ENCODE peak calls at places on chromosomes 4 and X, in eight cellular contexts. G, O, Q, B, U, A, D and I are unnamed samples.

GRCh38 chrX:106726485-106727437 is at the start of gene RNF128:
- DNase-seq in G (no peak), O (peak), Q (peak), B (peak), U (peak), A (no peak), D (peak), I (peak)

GRCh38 chrX:57952320-57952678 is 42.0 kb upstream of the ZXDA start:
- DNase-seq in G (no peak), O (peak), Q (no peak), B (peak), U (no peak), A (peak), D (no peak), I (no peak)

GRCh38 chrX:23118890-23119527 is 119.2 kb downstream of the DDX53 start:
- DNase-seq in G (no peak), O (no peak), Q (no peak), B (no peak), U (no peak), A (no peak), D (no peak), I (no peak)

GRCh38 chrX:118627084-118627758 is 100.2 kb upstream of the IL13RA1 start:
- DNase-seq in G (no peak), O (no peak), Q (peak), B (no peak), U (no peak), A (no peak), D (no peak), I (no peak)

GRCh38 chrX:72021975-72022374 is 109.7 kb downstream of the RTL5 start:
- DNase-seq in G (no peak), O (no peak), Q (no peak), B (no peak), U (no peak), A (no peak), D (no peak), I (no peak)

GRCh38 chrX:10110984-10111363 is 45.8 kb upstream of the CLCN4 start:
- DNase-seq in G (no peak), O (no peak), Q (no peak), B (no peak), U (no peak), A (no peak), D (no peak), I (peak)

GRCh38 chr4:183618681-183619080 is 40.3 kb downstream of the RWDD4 start:
- DNase-seq in G (no peak), O (no peak), Q (no peak), B (no peak), U (no peak), A (no peak), D (no peak), I (peak)

GRCh38 chr4:89064848-89065247 is 7.9 kb upstream of the FAM13A start:
- DNase-seq in G (no peak), O (no peak), Q (no peak), B (no peak), U (no peak), A (no peak), D (no peak), I (no peak)

GRCh38 chrX:102712967-102713677 is 874 bp downstream of the GPRASP2 start:
- DNase-seq in G (no peak), O (no peak), Q (peak), B (peak), U (peak), A (peak), D (peak), I (peak)

GRCh38 chrX:15646031-15646430 is 18.6 kb downstream of the CLTRN start:
- DNase-seq in G (no peak), O (no peak), Q (no peak), B (no peak), U (no peak), A (no peak), D (no peak), I (no peak)

GRCh38 chrX:86137071-86137470 is 11.2 kb upstream of the DACH2 start:
- DNase-seq in G (no peak), O (no peak), Q (no peak), B (no peak), U (no peak), A (no peak), D (no peak), I (no peak)

GRCh38 chrX:105696870-105697269 is 125.5 kb upstream of the NRK start:
- DNase-seq in G (no peak), O (no peak), Q (no peak), B (no peak), U (no peak), A (no peak), D (no peak), I (no peak)

GRCh38 chr4:2424581-2424980 is 5.8 kb downstream of the CFAP99 start:
- DNase-seq in G (no peak), O (peak), Q (no peak), B (no peak), U (no peak), A (no peak), D (no peak), I (no peak)

GRCh38 chr4:175127314-175127713 is 209.2 kb downstream of the ADAM29 start:
- DNase-seq in G (no peak), O (no peak), Q (no peak), B (no peak), U (no peak), A (no peak), D (no peak), I (no peak)

GRCh38 chr4:161496-162284 is 37.4 kb downstream of the ZNF718 start:
- DNase-seq in G (no peak), O (no peak), Q (no peak), B (no peak), U (no peak), A (no peak), D (no peak), I (no peak)

GRCh38 chr4:123481034-123481433 is 84.4 kb downstream of the SPRY1 start:
- DNase-seq in G (no peak), O (no peak), Q (no peak), B (no peak), U (no peak), A (no peak), D (no peak), I (no peak)

GRCh38 chr4:139984459-139984858 is 169.5 kb downstream of the MAML3 start:
- DNase-seq in G (no peak), O (no peak), Q (no peak), B (no peak), U (no peak), A (no peak), D (no peak), I (no peak)

GRCh38 chrX:66766318-66766717 is 127.4 kb upstream of the EDA2R start:
- DNase-seq in G (no peak), O (no peak), Q (no peak), B (no peak), U (no peak), A (no peak), D (no peak), I (no peak)

GRCh38 chr4:6875431-6875831 is 34.2 kb upstream of the TBC1D14 start:
- DNase-seq in G (no peak), O (peak), Q (no peak), B (peak), U (no peak), A (no peak), D (peak), I (no peak)

GRCh38 chr4:145618210-145618911 is 824 bp upstream of the MMAA start:
- DNase-seq in G (no peak), O (peak), Q (no peak), B (no peak), U (peak), A (no peak), D (no peak), I (peak)

GRCh38 chr4:68167706-68168105 is 38.0 kb upstream of the TMPRSS11F start:
- DNase-seq in G (no peak), O (no peak), Q (no peak), B (no peak), U (no peak), A (no peak), D (no peak), I (no peak)

GRCh38 chr4:100742045-100742444 is 224.2 kb upstream of the EMCN start:
- DNase-seq in G (no peak), O (no peak), Q (peak), B (no peak), U (no peak), A (no peak), D (no peak), I (no peak)

GRCh38 chr4:182427530-182427929 is 184.3 kb downstream of the TENM3 start:
- DNase-seq in G (no peak), O (no peak), Q (no peak), B (no peak), U (no peak), A (no peak), D (no peak), I (no peak)

GRCh38 chr4:6516762-6517161 is 44.3 kb upstream of the PPP2R2C start:
- DNase-seq in G (no peak), O (no peak), Q (no peak), B (peak), U (no peak), A (no peak), D (no peak), I (no peak)

GRCh38 chr4:127783971-127784519 is 1.9 kb downstream of the HSPA4L start:
- DNase-seq in G (no peak), O (no peak), Q (no peak), B (no peak), U (no peak), A (no peak), D (no peak), I (no peak)

GRCh38 chrX:110032534-110033161 is 29.7 kb downstream of the TMEM164 start:
- DNase-seq in G (no peak), O (no peak), Q (no peak), B (no peak), U (no peak), A (no peak), D (no peak), I (no peak)

GRCh38 chr4:155570661-155571060 is 96.0 kb upstream of the GUCY1A1 start:
- DNase-seq in G (no peak), O (no peak), Q (no peak), B (no peak), U (no peak), A (no peak), D (no peak), I (no peak)

GRCh38 chrX:104913348-104913747 is 307.1 kb downstream of the TEX13A start:
- DNase-seq in G (no peak), O (no peak), Q (no peak), B (no peak), U (no peak), A (no peak), D (no peak), I (no peak)

GRCh38 chr4:61772116-61772515 is 572.0 kb downstream of the ADGRL3 start:
- DNase-seq in G (no peak), O (no peak), Q (no peak), B (no peak), U (no peak), A (no peak), D (no peak), I (no peak)

GRCh38 chr4:157314906-157315305 is 94.4 kb downstream of the GRIA2 start:
- DNase-seq in G (no peak), O (no peak), Q (no peak), B (no peak), U (no peak), A (no peak), D (no peak), I (no peak)

GRCh38 chr4:47862297-47862696 is 24.4 kb upstream of the CORIN start:
- DNase-seq in G (no peak), O (no peak), Q (no peak), B (no peak), U (no peak), A (no peak), D (no peak), I (no peak)
- H3K27ac ChIP-seq in G (no peak), O (no peak), Q (no peak), B (no peak), U (no peak), A (no peak), D (no peak), I (no peak)

DNA sequence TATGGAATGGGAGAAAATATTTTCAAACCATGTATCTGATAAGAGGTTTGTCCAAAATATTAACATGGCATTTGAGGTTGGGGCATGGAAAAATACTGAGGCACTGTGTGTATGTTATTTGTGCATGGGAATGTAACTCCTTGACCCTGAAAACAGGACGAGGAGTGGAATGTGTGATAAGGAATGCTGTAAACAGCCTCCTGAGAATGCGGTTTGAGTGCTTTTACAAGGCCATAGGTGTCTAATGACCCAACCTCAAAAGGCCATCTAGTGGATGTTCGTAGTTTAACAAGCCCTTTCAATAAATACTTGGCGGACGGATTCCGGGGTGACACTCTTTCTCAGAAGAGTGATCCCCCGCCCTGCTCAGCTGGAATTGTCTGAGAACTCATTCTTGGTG is 162.9 kb upstream of the USP9X start:
- DNase-seq in G (no peak), O (no peak), Q (no peak), B (no peak), U (no peak), A (no peak), D (no peak), I (no peak)
- TF ChIP-seq CTCF in G (peak), O (no peak), Q (no peak), B (no peak), U (peak), A (no peak), D (no peak), I (no peak)

DNA sequence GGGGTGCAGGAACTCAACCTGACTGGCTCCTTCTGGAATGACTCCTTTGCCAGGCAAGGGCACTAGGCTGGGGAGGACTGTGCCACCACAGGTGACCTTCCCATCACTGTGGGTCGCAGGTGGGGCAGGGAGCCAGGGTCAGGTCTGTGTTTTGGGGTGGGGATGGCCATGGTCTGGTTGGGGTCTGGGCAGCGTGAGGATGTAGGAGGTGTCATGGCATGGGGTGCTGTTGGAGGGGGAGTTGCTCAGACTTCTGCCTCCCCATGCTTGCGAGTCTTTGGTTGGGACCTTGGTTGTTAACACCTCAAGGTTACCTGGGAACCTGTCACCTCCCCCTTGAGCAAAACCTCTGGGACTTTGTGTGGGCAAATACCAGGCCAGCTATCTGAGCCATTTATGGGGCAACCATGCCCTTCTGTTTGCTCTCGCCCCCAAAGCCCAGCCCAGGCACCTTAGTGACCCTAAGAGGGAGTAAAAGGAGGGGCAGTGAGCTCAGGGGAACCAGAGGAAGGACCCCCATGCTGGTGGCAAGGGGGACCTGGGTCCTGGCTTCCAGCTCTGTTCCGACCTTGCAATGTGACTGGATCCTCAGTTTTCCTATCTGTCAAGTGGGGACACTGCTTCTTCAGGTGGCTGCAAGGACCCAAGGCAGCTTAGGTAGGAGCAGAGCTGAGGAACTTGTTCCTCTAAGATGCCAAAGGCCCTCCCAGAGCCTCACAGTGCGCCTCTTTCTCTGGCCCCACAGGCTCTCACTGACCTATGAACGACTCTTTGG is 2.4 kb upstream of the GDI1 start:
- DNase-seq in G (no peak), O (peak), Q (no peak), B (no peak), U (no peak), A (no peak), D (no peak), I (no peak)
- TF ChIP-seq POLR2A in G (no peak), O (no peak), Q (no peak), B (no peak), U (no peak), A (no peak), D (no peak), I (no peak)

DNA sequence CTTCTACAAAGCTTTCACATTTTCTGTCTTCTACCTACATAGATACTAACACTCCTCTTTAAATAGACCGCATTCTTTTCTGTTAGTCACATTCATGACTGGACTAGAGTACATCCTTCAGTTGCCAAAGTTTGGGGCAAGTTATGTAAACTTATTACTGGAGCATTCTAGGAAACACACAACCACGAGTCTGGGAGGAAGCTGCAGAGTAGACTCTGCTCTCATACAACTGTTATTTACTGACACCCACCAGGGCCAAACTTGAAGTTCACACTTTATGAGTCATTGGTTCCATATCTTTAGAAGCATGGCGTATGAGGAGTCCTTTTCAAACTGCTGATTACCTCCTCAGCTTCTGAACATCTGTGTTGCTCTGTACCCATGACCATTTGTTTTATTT is 87.0 kb downstream of the RNF150 start:
- DNase-seq in G (no peak), O (no peak), Q (no peak), B (no peak), U (no peak), A (peak), D (no peak), I (no peak)
- H3K27ac ChIP-seq in G (no peak), O (no peak), Q (no peak), B (peak), U (peak), A (peak), D (no peak), I (no peak)

GRCh38 chr4:8585186-8585585 is 5.0 kb downstream of the GPR78 start:
- DNase-seq in G (no peak), O (peak), Q (no peak), B (no peak), U (no peak), A (no peak), D (no peak), I (no peak)
- TF ChIP-seq CTCF in G (peak), O (no peak), Q (no peak), B (no peak), U (no peak), A (no peak), D (no peak), I (peak)

GRCh38 chrX:68454476-68455150 is 21.3 kb upstream of the OPHN1 start:
- DNase-seq in G (no peak), O (no peak), Q (no peak), B (no peak), U (no peak), A (no peak), D (no peak), I (no peak)
- TF ChIP-seq POLR2A in G (no peak), O (no peak), Q (no peak), B (no peak), U (no peak), A (no peak), D (no peak), I (no peak)

DNA sequence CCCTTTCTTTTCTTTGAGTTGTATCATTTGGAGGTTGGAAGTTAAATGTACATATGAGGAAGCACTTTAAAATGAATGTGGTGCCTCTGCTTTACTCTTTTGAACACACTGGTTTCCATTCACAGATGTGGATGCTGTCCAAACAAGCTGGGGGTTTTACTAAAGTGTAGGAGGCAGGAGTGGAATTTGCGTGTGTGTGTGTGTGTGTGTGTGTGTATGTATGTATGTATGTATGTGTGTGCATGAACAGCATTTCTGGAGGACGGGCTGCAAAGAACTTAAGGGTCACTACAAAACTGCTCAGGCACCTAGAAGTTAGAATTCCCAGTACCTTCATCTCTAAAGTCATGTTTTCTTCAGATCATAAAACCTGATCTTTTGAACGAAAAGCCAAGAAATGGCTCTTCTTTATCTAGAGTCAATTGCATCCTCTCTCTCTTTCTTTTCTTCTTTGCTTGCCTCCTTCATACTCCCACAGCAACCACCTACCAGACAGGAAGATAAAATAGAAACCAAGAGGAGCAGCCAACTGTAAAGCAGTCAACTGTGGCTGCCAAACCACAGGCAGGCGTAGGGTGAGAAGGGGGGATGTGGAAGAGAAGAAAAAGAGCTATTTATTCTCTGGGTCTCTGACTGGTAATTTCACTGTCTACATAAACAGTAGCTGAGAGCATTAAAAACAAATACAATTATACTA is 177.0 kb upstream of the RASGEF1B start:
- DNase-seq in G (no peak), O (no peak), Q (no peak), B (no peak), U (peak), A (no peak), D (no peak), I (no peak)
- H3K27ac ChIP-seq in G (no peak), O (no peak), Q (no peak), B (no peak), U (no peak), A (no peak), D (no peak), I (no peak)

GRCh38 chr4:116275006-116275405 is 810.4 kb downstream of the TRAM1L1 start:
- DNase-seq in G (no peak), O (no peak), Q (no peak), B (no peak), U (no peak), A (no peak), D (no peak), I (no peak)
- TF ChIP-seq CTCF in G (no peak), O (no peak), Q (no peak), B (no peak), U (no peak), A (no peak), D (no peak), I (no peak)

GRCh38 chr4:1346781-1347409 is at the start of gene UVSSA:
- DNase-seq in G (peak), O (peak), Q (peak), B (peak), U (peak), A (peak), D (peak), I (peak)
- TF ChIP-seq POLR2A in G (peak), O (no peak), Q (peak), B (peak), U (peak), A (peak), D (peak), I (peak)